ENCODE peak calls at places on chromosomes 4 and X, in nine cellular contexts. A is osteocyte, R is tibial artery, U is activated gamma-delta T cell treated with Interleukin-2 at 50 U/mL for 16 hours, T is hippocampal formation, I is KBM-7, Z is fibroblast of pulmonary artery, F is SK-MEL-5, Q is C1 segment of cervical spinal cord. L is an unnamed sample.

GRCh38 chr4:132540797-132541196 is 608.3 kb upstream of the PCDH10 start:
- DNase-seq in A (no peak), R (no peak), U (no peak), T (no peak), I (no peak), Z (no peak), F (no peak), Q (no peak), L (no peak)

GRCh38 chr4:125765936-125766335 is 451.2 kb downstream of the FAT4 start:
- DNase-seq in A (no peak), R (no peak), U (no peak), T (no peak), I (no peak), Z (peak), F (no peak), Q (no peak), L (peak)

GRCh38 chrX:104987063-104987462 is 233.4 kb downstream of the TEX13A start:
- DNase-seq in A (no peak), R (no peak), U (no peak), T (no peak), I (no peak), Z (peak), F (no peak), Q (no peak), L (no peak)

GRCh38 chr4:152618971-152619370 is 60.8 kb downstream of the TMEM154 start:
- DNase-seq in A (no peak), R (no peak), U (no peak), T (no peak), I (no peak), Z (no peak), F (no peak), Q (no peak), L (no peak)

GRCh38 chr4:108181704-108182103 is 13.0 kb upstream of the LEF1 start:
- DNase-seq in A (no peak), R (no peak), U (no peak), T (no peak), I (no peak), Z (no peak), F (no peak), Q (no peak), L (no peak)

GRCh38 chr4:184883024-184883423 is 57.3 kb upstream of the ACSL1 start:
- DNase-seq in A (no peak), R (no peak), U (no peak), T (no peak), I (no peak), Z (no peak), F (no peak), Q (no peak), L (no peak)

GRCh38 chrX:7235071-7235470 is 87.1 kb upstream of the PUDP start:
- DNase-seq in A (no peak), R (no peak), U (no peak), T (no peak), I (no peak), Z (no peak), F (no peak), Q (no peak), L (no peak)

GRCh38 chr4:169278669-169279068 is 7.9 kb upstream of the SH3RF1 start:
- DNase-seq in A (no peak), R (no peak), U (no peak), T (no peak), I (no peak), Z (no peak), F (no peak), Q (no peak), L (no peak)

GRCh38 chr4:154424810-154425484 is 66.7 kb downstream of the DCHS2 start:
- DNase-seq in A (no peak), R (no peak), U (no peak), T (no peak), I (no peak), Z (no peak), F (no peak), Q (no peak), L (no peak)

GRCh38 chr4:3239998-3240920 is 8.7 kb upstream of the MSANTD1 start:
- DNase-seq in A (no peak), R (no peak), U (no peak), T (no peak), I (no peak), Z (no peak), F (no peak), Q (no peak), L (no peak)

GRCh38 chrX:129636175-129636681 is 18.5 kb downstream of the APLN start:
- DNase-seq in A (no peak), R (no peak), U (no peak), T (no peak), I (no peak), Z (no peak), F (no peak), Q (no peak), L (no peak)

L was measured in cardiac fibroblast.